ENCODE peak calls at places on chromosome 14, in eight cellular contexts. G, Y, P, L, C, K, O and R are unnamed samples.

GRCh38 chr14:24311837-24312615 is 724 bp downstream of the LTB4R start:
- DNase-seq in G (no peak), Y (no peak), P (no peak), L (no peak), C (no peak), K (no peak), O (no peak), R (no peak)

GRCh38 chr14:99745307-99745951 is 47.8 kb upstream of the EML1 start:
- DNase-seq in G (no peak), Y (no peak), P (peak; percentile 93), L (no peak), C (no peak), K (no peak), O (no peak), R (no peak)

GRCh38 chr14:57486767-57487379 is 6.8 kb downstream of the CCDC198 start:
- DNase-seq in G (no peak), Y (no peak), P (peak; percentile 49), L (peak; percentile 3), C (peak; percentile 25), K (peak; percentile 52), O (peak; percentile 41), R (peak; percentile 46)

GRCh38 chr14:55581011-55581806 is 1.2 kb downstream of the KTN1 start:
- DNase-seq in G (peak; percentile 11), Y (no peak), P (peak; percentile 66), L (no peak), C (peak; percentile 72), K (no peak), O (peak; percentile 33), R (no peak)

GRCh38 chr14:22122227-22123187 is 448.9 kb upstream of the OR4E1 start:
- DNase-seq in G (no peak), Y (no peak), P (peak; percentile 17), L (no peak), C (no peak), K (no peak), O (no peak), R (no peak)

GRCh38 chr14:77638738-77639137 is 22.3 kb upstream of the SPTLC2 start:
- DNase-seq in G (no peak), Y (no peak), P (peak; percentile 75), L (no peak), C (no peak), K (no peak), O (no peak), R (no peak)

GRCh38 chr14:32230695-32231280 is 27.7 kb upstream of the RNU6-8 start:
- DNase-seq in G (no peak), Y (no peak), P (peak; percentile 41), L (no peak), C (no peak), K (no peak), O (no peak), R (no peak)

GRCh38 chr14:69087061-69087461 is 65.9 kb downstream of the DCAF5 start:
- DNase-seq in G (no peak), Y (no peak), P (no peak), L (no peak), C (no peak), K (no peak), O (no peak), R (no peak)

GRCh38 chr14:80955434-80955939 is at the start of gene TSHR:
- DNase-seq in G (no peak), Y (no peak), P (peak; percentile 2), L (no peak), C (no peak), K (no peak), O (no peak), R (no peak)

GRCh38 chr14:50832935-50833607 is 2.1 kb upstream of the NIN start:
- DNase-seq in G (no peak), Y (no peak), P (no peak), L (no peak), C (no peak), K (no peak), O (no peak), R (no peak)

GRCh38 chr14:106846218-106846617 is 1319.8 kb downstream of the TMEM121 start:
- DNase-seq in G (no peak), Y (no peak), P (no peak), L (no peak), C (no peak), K (no peak), O (no peak), R (no peak)

GRCh38 chr14:23877538-23878180 is 75.9 kb upstream of the DHRS4 start:
- DNase-seq in G (peak; percentile 10), Y (no peak), P (no peak), L (no peak), C (no peak), K (no peak), O (no peak), R (no peak)

GRCh38 chr14:68503186-68503825 is 289.6 kb downstream of the ZFP36L1 start:
- DNase-seq in G (no peak), Y (no peak), P (no peak), L (no peak), C (no peak), K (no peak), O (no peak), R (no peak)

GRCh38 chr14:94171208-94171607 is 2.9 kb upstream of the PPP4R4 start:
- DNase-seq in G (no peak), Y (no peak), P (peak; percentile 23), L (no peak), C (peak; percentile 34), K (no peak), O (no peak), R (no peak)

GRCh38 chr14:24259282-24260025 is 3.5 kb downstream of the TGM1 start:
- DNase-seq in G (no peak), Y (no peak), P (peak; percentile 35), L (no peak), C (no peak), K (no peak), O (no peak), R (no peak)

GRCh38 chr14:77882631-77883030 is 82.7 kb downstream of the ADCK1 start:
- DNase-seq in G (no peak), Y (no peak), P (no peak), L (no peak), C (peak; percentile 60), K (no peak), O (no peak), R (no peak)

GRCh38 chr14:35956376-35957000 is 130.3 kb downstream of the BRMS1L start:
- DNase-seq in G (no peak), Y (no peak), P (no peak), L (no peak), C (no peak), K (no peak), O (no peak), R (no peak)

GRCh38 chr14:63867926-63868921 is 15.4 kb downstream of the SYNE2 start:
- DNase-seq in G (no peak), Y (no peak), P (no peak), L (no peak), C (no peak), K (no peak), O (no peak), R (no peak)

GRCh38 chr14:50060871-50061663 is 55.3 kb downstream of the VCPKMT start:
- DNase-seq in G (no peak), Y (peak; percentile 17), P (peak; percentile 93), L (no peak), C (peak; percentile 66), K (no peak), O (peak; percentile 96), R (no peak)

GRCh38 chr14:90356925-90357324 is 25.2 kb upstream of the NRDE2 start:
- DNase-seq in G (no peak), Y (no peak), P (no peak), L (no peak), C (no peak), K (no peak), O (no peak), R (no peak)

GRCh38 chr14:62015248-62015647 is 253.0 kb downstream of the SNAPC1 start:
- DNase-seq in G (no peak), Y (no peak), P (no peak), L (no peak), C (no peak), K (no peak), O (no peak), R (no peak)

GRCh38 chr14:34628681-34629135 is 1.2 kb downstream of the SNX6 start:
- DNase-seq in G (no peak), Y (no peak), P (peak; percentile 40), L (no peak), C (peak; percentile 46), K (no peak), O (no peak), R (no peak)

GRCh38 chr14:104346608-104347007 is 208.2 kb downstream of the KIF26A start:
- DNase-seq in G (no peak), Y (no peak), P (no peak), L (no peak), C (no peak), K (no peak), O (no peak), R (no peak)

GRCh38 chr14:103721334-103722120 is 5.9 kb downstream of the ZFYVE21 start:
- DNase-seq in G (no peak), Y (no peak), P (peak; percentile 95), L (no peak), C (no peak), K (no peak), O (no peak), R (no peak)

GRCh38 chr14:71985538-71986234 is 53.5 kb downstream of the RGS6 start:
- DNase-seq in G (no peak), Y (no peak), P (no peak), L (no peak), C (no peak), K (no peak), O (no peak), R (no peak)

GRCh38 chr14:99116741-99117295 is 155.2 kb downstream of the BCL11B start:
- DNase-seq in G (no peak), Y (no peak), P (no peak), L (no peak), C (no peak), K (no peak), O (no peak), R (no peak)

GRCh38 chr14:50816419-50817047 is 14.4 kb downstream of the NIN start:
- DNase-seq in G (no peak), Y (no peak), P (peak; percentile 55), L (no peak), C (no peak), K (no peak), O (no peak), R (no peak)

GRCh38 chr14:93175492-93175891 is 9.2 kb downstream of the MOAP1 start:
- DNase-seq in G (no peak), Y (no peak), P (no peak), L (no peak), C (no peak), K (no peak), O (no peak), R (no peak)

GRCh38 chr14:77088645-77089044 is 9.4 kb upstream of the CIPC start:
- DNase-seq in G (no peak), Y (no peak), P (no peak), L (no peak), C (no peak), K (no peak), O (no peak), R (no peak)

GRCh38 chr14:71214241-71214640 is 307.0 kb downstream of the PCNX1 start:
- DNase-seq in G (no peak), Y (no peak), P (no peak), L (no peak), C (no peak), K (no peak), O (no peak), R (no peak)

GRCh38 chr14:51180577-51180976 is 59.5 kb upstream of the TMX1 start:
- DNase-seq in G (no peak), Y (no peak), P (peak; percentile 27), L (no peak), C (no peak), K (no peak), O (no peak), R (no peak)

GRCh38 chr14:80959448-80960006 is 4.1 kb downstream of the TSHR start:
- DNase-seq in G (peak; percentile 37), Y (no peak), P (no peak), L (no peak), C (no peak), K (no peak), O (no peak), R (no peak)

GRCh38 chr14:89351958-89352404 is 65.1 kb downstream of the FOXN3 start:
- DNase-seq in G (no peak), Y (no peak), P (no peak), L (no peak), C (peak; percentile 30), K (no peak), O (no peak), R (no peak)

GRCh38 chr14:71621276-71621675 is 311.0 kb upstream of the RGS6 start:
- DNase-seq in G (no peak), Y (no peak), P (peak; percentile 5), L (no peak), C (no peak), K (no peak), O (no peak), R (no peak)